ENCODE peak calls at places on chromosomes 3 and 15, in six cellular contexts. U, G, M, L, C and N are unnamed samples.

GRCh38 chr3:158295771-158296170 is 185.9 kb downstream of the RSRC1 start:
- DNase-seq in U (no peak), G (no peak), M (no peak), L (no peak), C (no peak), N (no peak)

GRCh38 chr15:38254065-38254883 is 1.6 kb downstream of the SPRED1 start:
- DNase-seq in U (peak), G (no peak), M (no peak), L (no peak), C (peak), N (peak)

GRCh38 chr3:129974451-129975331 is at the start of gene TRH:
- DNase-seq in U (no peak), G (peak), M (peak), L (peak), C (no peak), N (no peak)

GRCh38 chr3:17039579-17039978 is 154.8 kb downstream of the PLCL2 start:
- DNase-seq in U (peak), G (no peak), M (no peak), L (no peak), C (peak), N (peak)

GRCh38 chr3:120418866-120419490 is 31.8 kb downstream of the FSTL1 start:
- DNase-seq in U (no peak), G (peak), M (no peak), L (peak), C (no peak), N (peak)

GRCh38 chr3:58238830-58239229 is 1.2 kb downstream of the ABHD6 start:
- DNase-seq in U (no peak), G (no peak), M (no peak), L (no peak), C (no peak), N (no peak)

GRCh38 chr15:71691322-71691699 is 119.0 kb upstream of the NR2E3 start:
- DNase-seq in U (no peak), G (no peak), M (no peak), L (no peak), C (no peak), N (no peak)

GRCh38 chr15:62135532-62136134 is 29.5 kb downstream of the C2CD4B start:
- DNase-seq in U (peak), G (no peak), M (no peak), L (no peak), C (no peak), N (no peak)

GRCh38 chr15:59657635-59658125 is 365 bp upstream of the GTF2A2 start:
- DNase-seq in U (no peak), G (peak), M (peak), L (no peak), C (peak), N (no peak)

GRCh38 chr3:71101014-71101413 is 482.5 kb downstream of the FOXP1 start:
- DNase-seq in U (peak), G (no peak), M (no peak), L (no peak), C (peak), N (peak)

GRCh38 chr3:21506061-21506460 is 244.9 kb downstream of the ZNF385D start:
- DNase-seq in U (no peak), G (no peak), M (no peak), L (no peak), C (no peak), N (no peak)

GRCh38 chr15:35271371-35272043 is 186.4 kb upstream of the NANOGP8 start:
- DNase-seq in U (peak), G (no peak), M (no peak), L (no peak), C (no peak), N (peak)

GRCh38 chr15:50883903-50884302 is 24.6 kb upstream of the AP4E1 start:
- DNase-seq in U (peak), G (no peak), M (no peak), L (no peak), C (no peak), N (peak)

GRCh38 chr3:156664285-156665178 is 9.9 kb upstream of the TIPARP start:
- DNase-seq in U (no peak), G (no peak), M (no peak), L (no peak), C (peak), N (no peak)

GRCh38 chr3:70824785-70825184 is 512.3 kb upstream of the MDFIC2 start:
- DNase-seq in U (peak), G (no peak), M (no peak), L (no peak), C (no peak), N (peak)

GRCh38 chr3:29065211-29065785 is 215.6 kb upstream of the RBMS3 start:
- DNase-seq in U (peak), G (peak), M (no peak), L (peak), C (peak), N (peak)

GRCh38 chr15:97761124-97761523 is 199.4 kb upstream of the ARRDC4 start:
- DNase-seq in U (no peak), G (no peak), M (no peak), L (no peak), C (no peak), N (no peak)

DNA sequence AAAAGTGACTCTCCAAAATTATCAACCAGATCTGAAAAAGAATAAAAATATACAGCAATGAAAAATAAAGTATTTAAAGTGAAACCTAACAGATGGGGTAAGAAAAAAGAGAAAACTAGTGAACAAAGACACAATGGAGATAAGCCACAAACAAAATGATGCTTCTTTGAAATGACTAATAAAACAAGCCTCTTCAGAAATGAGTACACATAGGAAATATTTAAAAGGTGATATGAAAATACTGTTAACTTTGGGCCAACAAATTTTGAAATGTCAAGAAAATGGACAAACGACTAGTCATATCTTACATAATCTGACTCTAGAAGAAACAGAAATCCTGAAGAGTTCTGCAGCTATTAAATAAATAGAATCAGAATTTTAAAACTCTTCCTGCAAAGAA is 164.2 kb downstream of the ERC2 start:
- DNase-seq in U (no peak), G (no peak), M (no peak), L (no peak), C (peak), N (no peak)
- H3K14ac ChIP-seq in U (no peak), G (no peak), M (no peak), L (no peak), C (no peak), N (no peak)

GRCh38 chr3:110015231-110015963 is 678.1 kb upstream of the DPPA4 start:
- DNase-seq in U (no peak), G (no peak), M (no peak), L (no peak), C (no peak), N (no peak)
- H2AFZ ChIP-seq in U (no peak), G (no peak), M (peak), L (peak), C (no peak), N (no peak)

DNA sequence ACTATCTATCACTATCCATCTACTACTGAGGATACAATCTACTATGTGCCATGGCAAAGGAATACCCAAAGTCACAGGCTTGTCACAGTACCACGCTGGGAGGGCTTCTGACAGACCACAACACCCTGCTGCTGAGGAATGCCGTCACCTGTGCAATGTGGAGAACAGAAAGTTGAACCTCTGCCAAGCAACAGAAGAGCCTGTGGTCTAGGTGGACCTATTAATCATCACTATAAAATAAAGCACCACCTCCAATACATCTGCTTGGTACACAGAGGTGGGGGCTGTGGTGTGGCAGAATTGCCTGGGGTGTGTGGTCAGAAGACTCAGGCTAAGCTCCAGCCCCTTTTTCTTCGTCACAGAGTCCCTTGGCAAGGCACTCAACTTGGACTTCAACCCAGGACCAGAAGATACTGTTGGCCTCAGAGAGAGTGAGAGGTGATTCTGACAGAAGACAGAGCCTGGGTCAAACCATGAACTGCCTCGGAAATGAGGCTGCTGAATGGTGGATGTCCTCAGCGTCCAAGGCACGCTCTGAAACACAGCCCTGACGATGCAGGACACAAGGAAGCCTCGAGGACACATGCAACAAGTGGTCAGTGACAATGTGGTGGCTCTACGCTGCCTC is 189.4 kb upstream of the CHRNA7 start:
- DNase-seq in U (no peak), G (no peak), M (no peak), L (no peak), C (no peak), N (no peak)
- H3K14ac ChIP-seq in U (no peak), G (peak), M (no peak), L (no peak), C (no peak), N (no peak)

GRCh38 chr3:46440531-46441294 is 24.0 kb downstream of the LTF start:
- DNase-seq in U (no peak), G (no peak), M (no peak), L (no peak), C (peak), N (no peak)
- H2AFZ ChIP-seq in U (no peak), G (no peak), M (no peak), L (no peak), C (no peak), N (no peak)

GRCh38 chr3:19149388-19149787 is 1.1 kb downstream of the KCNH8 start:
- DNase-seq in U (no peak), G (peak), M (peak), L (peak), C (peak), N (peak)

GRCh38 chr3:19147905-19148767 is at the start of gene KCNH8:
- DNase-seq in U (no peak), G (peak), M (peak), L (peak), C (no peak), N (no peak)

GRCh38 chr3:19148768-19149091 is 420 bp downstream of the KCNH8 start:
- DNase-seq in U (no peak), G (no peak), M (no peak), L (no peak), C (no peak), N (no peak)

GRCh38 chr3:19151171-19151570 is 2.9 kb downstream of the KCNH8 start:
- DNase-seq in U (no peak), G (no peak), M (no peak), L (no peak), C (no peak), N (no peak)

GRCh38 chr3:19146685-19147650 is 1.3 kb upstream of the KCNH8 start:
- DNase-seq in U (peak), G (peak), M (peak), L (peak), C (peak), N (peak)
- H3K14ac ChIP-seq in U (no peak), G (peak), M (peak), L (no peak), C (peak), N (no peak)

GRCh38 chr15:66685638-66686150 is 16.3 kb upstream of the SMAD6 start:
- DNase-seq in U (no peak), G (no peak), M (no peak), L (no peak), C (peak), N (no peak)
- H2AFZ ChIP-seq in U (no peak), G (no peak), M (no peak), L (no peak), C (no peak), N (no peak)

DNA sequence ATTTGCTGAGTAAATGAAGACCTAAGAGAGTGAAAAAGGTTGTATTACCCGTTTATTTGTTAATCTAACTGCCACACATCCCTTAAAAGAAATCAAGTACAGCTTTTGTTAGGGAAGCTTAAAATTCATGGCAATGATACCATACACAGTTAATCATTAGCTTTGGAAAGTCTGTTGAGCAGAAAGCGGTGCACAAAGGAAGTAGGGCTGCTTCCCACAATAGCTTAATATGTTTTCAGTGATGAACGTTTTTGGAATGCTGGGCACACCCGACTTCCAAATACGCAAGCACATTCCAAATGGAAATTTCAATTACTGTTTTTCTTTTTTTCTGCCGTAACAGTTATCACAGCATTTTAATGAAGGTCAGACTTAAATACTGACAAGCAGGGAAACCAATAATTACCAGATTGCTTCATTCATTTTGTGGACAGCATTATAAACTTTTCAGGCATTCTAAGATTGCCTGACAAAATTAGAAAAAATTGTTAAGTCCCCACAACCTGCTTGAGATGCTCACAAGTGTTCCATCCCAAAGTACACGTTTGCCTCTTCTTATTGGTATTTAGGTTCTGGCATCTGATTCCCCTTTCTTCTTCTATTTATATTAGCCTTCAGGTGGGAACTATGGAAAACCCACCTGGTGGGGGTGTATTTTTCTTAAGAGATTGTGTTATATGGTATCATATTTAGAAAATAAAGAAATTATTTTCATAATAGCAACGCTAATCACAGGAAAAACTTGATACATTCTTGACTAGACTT is 1.1 kb upstream of the ECT2 start:
- DNase-seq in U (peak), G (no peak), M (no peak), L (no peak), C (peak), N (peak)
- H3K14ac ChIP-seq in U (peak), G (peak), M (no peak), L (no peak), C (no peak), N (no peak)

DNA sequence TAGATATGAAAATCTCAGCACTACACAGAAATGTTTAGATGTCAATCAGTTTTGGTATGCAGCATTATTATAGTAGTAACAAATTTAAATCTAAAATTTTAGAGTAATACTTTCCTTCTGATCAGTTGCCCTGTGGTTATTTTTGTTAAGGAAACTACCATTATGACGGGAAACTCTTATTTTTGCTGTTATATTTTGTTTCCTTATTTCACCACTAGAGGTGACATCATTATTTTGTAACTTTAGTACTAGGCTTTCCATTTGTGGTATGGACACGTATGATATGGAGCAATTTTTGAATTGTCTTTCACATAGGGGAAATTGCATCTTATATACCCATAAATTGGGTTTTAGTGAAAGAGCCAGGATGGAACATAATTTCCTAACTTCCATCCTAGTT is 19.6 kb upstream of the PPP4R2 start:
- DNase-seq in U (peak), G (no peak), M (no peak), L (no peak), C (peak), N (peak)
- H2AFZ ChIP-seq in U (no peak), G (no peak), M (no peak), L (no peak), C (no peak), N (no peak)